ENCODE peak calls at places on chromosomes 3 and 15, in five cellular contexts. One of them, this sample, is unnamed.
A peak's percentile ranks its signal among the peaks of the same experiment; 100 is the strongest.

GRCh38 chr15:66138882-66139281 is 114.7 kb downstream of the MEGF11 start:
- DNase-seq in EL: no peak
- DNase-seq in T-cell: no peak
- DNase-seq in Calu3: no peak
- DNase-seq in cardiac muscle cell: no peak
- DNase-seq in this sample: no peak

GRCh38 chr3:82978368-82978767 is 1216.9 kb upstream of the GBE1 start:
- DNase-seq in T-cell: no peak
- DNase-seq in cardiac muscle cell: no peak
- DNase-seq in EL: no peak
- DNase-seq in Calu3: no peak
- DNase-seq in this sample: no peak

GRCh38 chr3:31829826-31830426 is 151.1 kb downstream of the OSBPL10 start:
- DNase-seq in Calu3: no peak
- DNase-seq in T-cell: no peak
- DNase-seq in EL: no peak
- DNase-seq in cardiac muscle cell: no peak
- DNase-seq in this sample: no peak

GRCh38 chr15:40845036-40845435 is 1.2 kb downstream of the SPINT1 start:
- DNase-seq in EL: no peak
- DNase-seq in T-cell: no peak
- DNase-seq in Calu3: no peak
- DNase-seq in cardiac muscle cell: no peak
- DNase-seq in this sample: no peak

GRCh38 chr15:60695713-60696522 is 217.0 kb upstream of the ICE2 start:
- DNase-seq in T-cell: peak; percentile 16
- DNase-seq in Calu3: no peak
- DNase-seq in cardiac muscle cell: no peak
- DNase-seq in EL: no peak
- DNase-seq in this sample: no peak

GRCh38 chr3:133792171-133792763 is 13.3 kb upstream of the SRPRB start:
- DNase-seq in T-cell: no peak
- DNase-seq in EL: peak; percentile 10
- DNase-seq in cardiac muscle cell: peak; percentile 3
- DNase-seq in Calu3: no peak
- DNase-seq in this sample: no peak

GRCh38 chr3:71495708-71496472 is 87.6 kb downstream of the FOXP1 start:
- DNase-seq in cardiac muscle cell: peak; percentile 80
- DNase-seq in T-cell: no peak
- DNase-seq in EL: peak; percentile 87
- DNase-seq in Calu3: no peak
- DNase-seq in this sample: no peak

GRCh38 chr3:89859738-89860137 is 752.3 kb downstream of the EPHA3 start:
- DNase-seq in Calu3: no peak
- DNase-seq in cardiac muscle cell: no peak
- DNase-seq in T-cell: no peak
- DNase-seq in EL: no peak
- DNase-seq in this sample: no peak

GRCh38 chr3:158103131-158103955 is 2.9 kb downstream of the SHOX2 start:
- DNase-seq in Calu3: peak; percentile 39
- DNase-seq in EL: peak; percentile 54
- DNase-seq in T-cell: no peak
- DNase-seq in cardiac muscle cell: no peak
- DNase-seq in this sample: no peak

GRCh38 chr3:1275495-1275894 is 182.7 kb downstream of the CNTN6 start:
- DNase-seq in Calu3: peak; percentile 7
- DNase-seq in T-cell: no peak
- DNase-seq in cardiac muscle cell: no peak
- DNase-seq in EL: no peak
- DNase-seq in this sample: no peak

GRCh38 chr3:29694783-29695182 is 413.9 kb downstream of the RBMS3 start:
- DNase-seq in cardiac muscle cell: peak; percentile 97
- DNase-seq in T-cell: no peak
- DNase-seq in Calu3: peak; percentile 33
- DNase-seq in EL: peak; percentile 95
- DNase-seq in this sample: peak; percentile 31

GRCh38 chr3:16399473-16399872 is 114.0 kb downstream of the RFTN1 start:
- DNase-seq in T-cell: no peak
- DNase-seq in cardiac muscle cell: peak; percentile 88
- DNase-seq in Calu3: peak; percentile 2
- DNase-seq in EL: peak; percentile 95
- DNase-seq in this sample: peak; percentile 52

GRCh38 chr3:42683875-42684593 is 1.3 kb upstream of the KLHL40 start:
- DNase-seq in cardiac muscle cell: peak; percentile 92
- DNase-seq in Calu3: peak; percentile 56
- DNase-seq in EL: peak; percentile 97
- DNase-seq in T-cell: no peak
- DNase-seq in this sample: peak; percentile 6